ENCODE peak calls at places on chromosomes 3 and 15, in seven cellular contexts. O, Z, E, M, Q, G and L are unnamed samples.

GRCh38 chr15:34109775-34110663 is 8.1 kb downstream of the PGBD4 start:
- DNase-seq in O (no peak), Z (no peak), E (peak), M (peak), Q (peak), G (no peak), L (no peak)

GRCh38 chr3:9071982-9072666 is 108.9 kb upstream of the RAD18 start:
- DNase-seq in O (no peak), Z (no peak), E (no peak), M (no peak), Q (no peak), G (no peak), L (no peak)

GRCh38 chr15:92104069-92104468 is 250.6 kb downstream of the SLCO3A1 start:
- DNase-seq in O (no peak), Z (no peak), E (no peak), M (no peak), Q (no peak), G (no peak), L (no peak)

GRCh38 chr15:49895337-49896223 is 223.5 kb downstream of the ATP8B4 start:
- DNase-seq in O (no peak), Z (no peak), E (peak), M (peak), Q (peak), G (no peak), L (no peak)

GRCh38 chr15:63019539-63020109 is 22.9 kb upstream of the TPM1 start:
- DNase-seq in O (peak), Z (peak), E (peak), M (peak), Q (no peak), G (peak), L (no peak)

GRCh38 chr3:144770813-144771400 is 799.3 kb downstream of the DIPK2A start:
- DNase-seq in O (no peak), Z (no peak), E (peak), M (peak), Q (no peak), G (no peak), L (no peak)

GRCh38 chr15:40463886-40464545 is 6.8 kb upstream of the CHST14 start:
- DNase-seq in O (no peak), Z (no peak), E (no peak), M (no peak), Q (no peak), G (no peak), L (no peak)

GRCh38 chr3:156388469-156389150 is 166.3 kb downstream of the SSR3 start:
- DNase-seq in O (no peak), Z (no peak), E (peak), M (peak), Q (no peak), G (no peak), L (no peak)

GRCh38 chr3:39038165-39038564 is 13.6 kb downstream of the SCN11A start:
- DNase-seq in O (no peak), Z (no peak), E (peak), M (peak), Q (no peak), G (no peak), L (no peak)

GRCh38 chr3:33218072-33218445 is 551 bp downstream of the SUSD5 start:
- DNase-seq in O (no peak), Z (no peak), E (peak), M (peak), Q (no peak), G (no peak), L (no peak)

GRCh38 chr3:194130807-194131589 is 5.0 kb upstream of the HES1 start:
- DNase-seq in O (peak), Z (peak), E (peak), M (no peak), Q (peak), G (peak), L (no peak)

GRCh38 chr3:159126261-159127020 is 324.6 kb downstream of the MFSD1 start:
- DNase-seq in O (no peak), Z (no peak), E (peak), M (peak), Q (no peak), G (no peak), L (no peak)

GRCh38 chr3:156217674-156218352 is 97.4 kb downstream of the KCNAB1 start:
- DNase-seq in O (no peak), Z (no peak), E (peak), M (peak), Q (no peak), G (no peak), L (no peak)

GRCh38 chr3:192090586-192090985 is 629.6 kb downstream of the PYDC2 start:
- DNase-seq in O (no peak), Z (no peak), E (no peak), M (no peak), Q (peak), G (no peak), L (no peak)

GRCh38 chr3:120102674-120103073 is 8.4 kb upstream of the GSK3B start:
- DNase-seq in O (peak), Z (no peak), E (no peak), M (no peak), Q (no peak), G (no peak), L (no peak)

GRCh38 chr3:127915937-127916480 is 977 bp downstream of the KBTBD12 start:
- DNase-seq in O (no peak), Z (no peak), E (peak), M (no peak), Q (no peak), G (no peak), L (no peak)

GRCh38 chr3:127911421-127911931 is 3.6 kb upstream of the KBTBD12 start:
- DNase-seq in O (no peak), Z (peak), E (peak), M (no peak), Q (no peak), G (peak), L (no peak)

GRCh38 chr3:127915115-127915936 is at the start of gene KBTBD12:
- DNase-seq in O (peak), Z (peak), E (peak), M (no peak), Q (no peak), G (peak), L (no peak)

GRCh38 chr3:127909646-127910045 is 5.4 kb upstream of the KBTBD12 start:
- DNase-seq in O (no peak), Z (no peak), E (no peak), M (no peak), Q (no peak), G (no peak), L (no peak)

DNA sequence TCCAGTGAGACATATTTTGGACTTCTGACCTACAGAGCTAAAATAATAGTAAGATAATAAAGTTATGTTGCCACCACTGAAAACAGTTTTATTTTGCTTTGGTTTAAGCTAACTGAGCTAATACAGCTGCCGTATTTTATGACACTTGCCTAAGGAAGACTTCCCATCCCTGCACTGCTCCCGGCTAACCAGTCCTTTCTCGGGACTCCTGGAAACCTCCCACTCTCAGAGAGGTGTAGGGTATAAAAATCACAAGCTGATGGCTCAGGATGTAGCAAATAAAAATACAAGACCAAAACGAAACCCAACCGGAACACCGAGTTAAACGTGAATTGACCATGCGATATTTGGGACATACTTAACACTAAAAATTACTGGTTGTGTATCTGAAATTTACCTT is 448 bp upstream of the KBTBD12 start:
- DNase-seq in O (no peak), Z (peak), E (peak), M (no peak), Q (no peak), G (no peak), L (no peak)
- H3K4me3 ChIP-seq in O (no peak), Z (no peak), E (peak), M (peak), Q (no peak), G (peak), L (peak)

DNA sequence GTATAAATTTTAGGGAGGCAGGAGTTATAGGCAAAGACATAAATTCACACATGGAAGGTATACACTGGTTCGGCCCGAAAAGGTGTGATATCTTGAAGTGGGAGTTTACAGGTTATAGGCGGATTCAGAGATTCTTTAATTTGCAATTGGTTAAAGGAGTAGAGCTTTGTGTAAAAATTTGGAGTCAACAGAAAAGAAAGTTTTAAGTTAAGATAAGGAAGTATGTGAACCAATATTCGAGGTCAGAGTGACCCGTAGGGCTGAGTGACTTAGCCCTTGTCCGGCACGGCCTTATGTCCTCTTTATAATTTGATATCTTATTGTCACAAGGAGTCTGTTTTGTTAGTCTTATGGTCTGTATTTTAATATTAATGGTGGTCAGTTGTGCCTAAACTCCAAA is 10.6 kb upstream of the THSD4 start:
- DNase-seq in O (no peak), Z (no peak), E (no peak), M (no peak), Q (no peak), G (no peak), L (no peak)
- H3K4me3 ChIP-seq in O (no peak), Z (no peak), E (no peak), M (no peak), Q (no peak), G (no peak), L (no peak)

GRCh38 chr15:42503822-42504221 is 8.4 kb downstream of the SNAP23 start:
- DNase-seq in O (no peak), Z (no peak), E (no peak), M (no peak), Q (no peak), G (no peak), L (no peak)
- H3K4me3 ChIP-seq in O (no peak), Z (no peak), E (no peak), M (no peak), Q (no peak), G (no peak), L (no peak)

DNA sequence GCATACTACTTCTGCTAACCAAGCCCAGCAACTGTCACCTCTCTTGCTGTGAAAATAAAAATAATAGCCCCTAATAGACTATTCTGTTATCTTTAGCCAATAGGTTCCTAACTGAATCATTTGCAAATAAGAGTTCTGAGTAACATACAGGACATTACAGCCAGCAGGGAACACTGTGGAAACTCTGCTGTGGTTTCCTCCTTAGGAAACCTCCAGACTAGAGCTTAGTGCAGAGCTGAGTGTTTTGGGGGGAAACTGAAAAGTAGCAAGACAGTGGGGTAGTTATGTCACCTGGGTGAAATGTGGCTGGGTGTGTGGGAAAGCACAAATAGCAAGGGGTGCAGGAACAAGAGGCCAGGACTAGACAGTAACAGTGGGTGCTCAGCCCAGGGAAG is 32.4 kb downstream of the DZIP1L start:
- DNase-seq in O (no peak), Z (no peak), E (peak), M (peak), Q (no peak), G (no peak), L (no peak)
- H3K4me3 ChIP-seq in O (no peak), Z (no peak), E (peak), M (no peak), Q (no peak), G (no peak), L (no peak)

GRCh38 chr15:73996939-73997338 is 2.4 kb downstream of the PML start:
- DNase-seq in O (no peak), Z (peak), E (peak), M (peak), Q (no peak), G (no peak), L (no peak)
- H3K4me3 ChIP-seq in O (no peak), Z (no peak), E (peak), M (peak), Q (no peak), G (peak), L (peak)